ENCODE peak calls at places on chromosomes 12 and 14, in five cellular contexts. I is heart right ventricle, A is transverse colon, G is fibroblast of lung, M is A673. O is an unnamed sample. For H3K4me1, the result is how much of the 10 kb centered on the place peaks cover.

GRCh38 chr12:52521581-52522266 is 1.5 kb upstream of the KRT5 start:
- DNase-seq in A (no peak), M (no peak), I (no peak), G (peak), O (no peak)

GRCh38 chr12:96359328-96359727 is 40.9 kb downstream of the CDK17 start:
- DNase-seq in A (no peak), G (no peak), I (no peak), M (no peak), O (no peak)

GRCh38 chr12:113666223-113666622 is 194.6 kb upstream of the LHX5 start:
- DNase-seq in G (no peak), I (no peak), M (no peak), A (no peak), O (no peak)

GRCh38 chr12:69435644-69436043 is 34.5 kb upstream of the FRS2 start:
- DNase-seq in M (no peak), I (no peak), A (no peak), G (peak), O (no peak)

GRCh38 chr14:21048638-21049037 is 6.5 kb downstream of the RNASE7 start:
- DNase-seq in M (no peak), A (no peak), I (no peak), G (peak), O (no peak)

GRCh38 chr12:17666641-17667324 is 423.2 kb downstream of the RERGL start:
- DNase-seq in I (no peak), A (no peak), M (no peak), G (no peak), O (no peak)

GRCh38 chr14:104650057-104650980 is 39.1 kb upstream of the INF2 start:
- DNase-seq in M (peak), I (peak), A (peak), G (peak), O (peak)

GRCh38 chr14:73245401-73246325 is 8.4 kb downstream of the PAPLN start:
- DNase-seq in A (peak), G (peak), M (peak), I (peak), O (peak)

GRCh38 chr12:4015225-4016076 is 142.3 kb upstream of the PARP11 start:
- DNase-seq in A (peak), I (no peak), G (no peak), M (no peak), O (peak)

GRCh38 chr12:57614178-57614947 is 3.1 kb downstream of the ARHGEF25 start:
- DNase-seq in A (no peak), M (peak), I (peak), G (no peak), O (no peak)

GRCh38 chr14:105861985-105862465 is 335.6 kb downstream of the TMEM121 start:
- DNase-seq in A (peak), M (no peak), G (no peak), I (no peak), O (no peak)

GRCh38 chr14:21029917-21030316 is at the start of gene TPPP2:
- DNase-seq in M (no peak), A (no peak), G (no peak), I (no peak), O (no peak)

GRCh38 chr12:76143343-76144252 is 59.1 kb upstream of the NAP1L1 start:
- DNase-seq in M (no peak), A (peak), I (no peak), G (no peak), O (no peak)

GRCh38 chr12:5505751-5506150 is 73.8 kb downstream of the NTF3 start:
- DNase-seq in I (no peak), G (no peak), M (no peak), A (no peak), O (no peak)

GRCh38 chr14:58455593-58456265 is 28.2 kb downstream of the KIAA0586 start:
- DNase-seq in I (no peak), G (peak), M (no peak), A (no peak), O (peak)

GRCh38 chr14:103361868-103362267 is 23.3 kb upstream of the MARK3 start:
- DNase-seq in M (no peak), I (no peak), A (no peak), G (peak), O (no peak)

GRCh38 chr14:54354096-54354495 is 42.7 kb upstream of the CDKN3 start:
- DNase-seq in A (no peak), M (no peak), I (no peak), G (no peak), O (peak)

GRCh38 chr14:22583994-22584393 is 5.0 kb downstream of the DAD1 start:
- DNase-seq in I (no peak), A (no peak), G (no peak), M (no peak), O (no peak)

GRCh38 chr12:50215033-50215432 is 47.9 kb upstream of the CERS5 start:
- DNase-seq in I (no peak), A (no peak), G (peak), M (no peak), O (no peak)

GRCh38 chr14:32345311-32345771 is 16.2 kb downstream of the AKAP6 start:
- DNase-seq in G (peak), M (no peak), I (no peak), A (peak), O (peak)

GRCh38 chr14:45610303-45610702 is 357.3 kb upstream of the MIS18BP1 start:
- DNase-seq in G (peak), I (no peak), M (peak), A (no peak), O (peak)

GRCh38 chr12:108518101-108518715 is 3.1 kb downstream of the FICD start:
- DNase-seq in G (no peak), M (no peak), A (no peak), I (no peak), O (no peak)

GRCh38 chr12:31724597-31724996 is 4.2 kb downstream of the AMN1 start:
- DNase-seq in A (no peak), M (no peak), I (no peak), G (no peak), O (no peak)

GRCh38 chr12:105279460-105280056 is 43.6 kb upstream of the APPL2 start:
- DNase-seq in I (no peak), G (no peak), A (peak), M (peak), O (peak)

GRCh38 chr12:46783881-46784280 is 41.9 kb downstream of the SLC38A4 start:
- DNase-seq in I (no peak), G (no peak), A (no peak), M (no peak), O (no peak)

GRCh38 chr12:122473543-122474323 is 27.0 kb downstream of the ZCCHC8 start:
- DNase-seq in M (no peak), I (no peak), G (peak), A (no peak), O (no peak)

GRCh38 chr14:67571275-67571990 is 28.6 kb downstream of the PIGH start:
- DNase-seq in M (peak), G (peak), A (peak), I (peak), O (peak)

GRCh38 chr14:68840454-68840853 is 47.6 kb upstream of the ZFP36L1 start:
- DNase-seq in I (no peak), M (no peak), G (no peak), A (no peak), O (no peak)

GRCh38 chr12:19801941-19802340 is 362.6 kb downstream of the AEBP2 start:
- DNase-seq in G (peak), M (no peak), I (no peak), A (no peak), O (no peak)

GRCh38 chr12:77324763-77325468 is 259.5 kb upstream of the E2F7 start:
- DNase-seq in G (peak), M (peak), A (peak), I (peak), O (peak)

GRCh38 chr14:51327376-51327775 is 87.3 kb downstream of the TMX1 start:
- DNase-seq in I (no peak), G (peak), A (no peak), M (no peak), O (no peak)

GRCh38 chr12:121238604-121239334 is 28.8 kb downstream of the P2RX4 start:
- DNase-seq in I (no peak), A (no peak), G (no peak), M (no peak), O (no peak)

GRCh38 chr12:10409387-10409786 is at the start of gene KLRC4:
- DNase-seq in M (peak), G (peak), A (no peak), I (no peak), O (no peak)

GRCh38 chr12:95836630-95837239 is 22.0 kb upstream of the SNRPF start:
- DNase-seq in I (no peak), G (peak), A (no peak), M (peak), O (no peak)

DNA sequence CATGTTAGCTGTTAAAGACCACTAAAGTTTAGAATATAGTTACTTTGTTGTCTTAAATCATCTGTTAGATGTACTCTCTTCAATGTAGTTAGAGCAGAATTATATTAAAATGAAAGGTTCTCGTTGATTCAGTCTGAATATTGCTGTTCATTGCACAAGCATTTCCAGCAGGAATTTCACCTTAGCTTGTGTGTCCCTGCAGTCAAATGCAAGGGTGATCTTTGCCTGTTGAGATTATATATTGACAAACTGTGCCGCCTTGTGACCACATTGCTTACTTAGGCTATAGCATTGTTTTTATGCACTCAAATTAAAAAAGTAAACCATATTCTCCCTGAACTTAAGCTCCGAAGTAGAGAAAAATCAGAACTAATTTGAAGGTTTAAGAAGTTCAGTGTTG is 39.5 kb downstream of the ATP2A2 start:
- DNase-seq in A (no peak), I (no peak), M (no peak), G (no peak), O (no peak)
- TF ChIP-seq CTCF in A (no peak), I (no peak), M (no peak), G (no peak), O (no peak)

DNA sequence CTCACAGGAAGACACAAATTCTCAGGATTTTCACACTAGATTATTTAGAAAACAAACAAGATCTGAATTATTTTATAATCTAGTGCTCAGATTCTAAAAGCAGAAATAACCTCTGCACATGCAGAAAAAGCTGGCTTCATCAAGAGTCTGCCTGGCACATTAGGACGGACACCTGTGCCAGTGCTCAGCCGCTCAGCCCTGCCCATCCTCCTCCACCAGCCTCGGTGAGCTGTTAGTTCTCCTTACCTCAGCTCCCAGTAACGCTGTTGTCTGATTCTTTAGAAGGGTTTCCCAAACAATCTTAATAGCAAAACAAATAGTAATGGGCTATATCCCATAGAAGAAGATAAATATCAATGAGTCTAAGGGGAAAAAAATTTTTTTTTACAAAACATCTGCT is 27.7 kb downstream of the DUSP16 start:
- DNase-seq in G (no peak), I (peak), M (no peak), A (no peak), O (no peak)
- H3K4me1 ChIP-seq in G (under half), I (half or more), M (under half), A (half or more), O (under half)

DNA sequence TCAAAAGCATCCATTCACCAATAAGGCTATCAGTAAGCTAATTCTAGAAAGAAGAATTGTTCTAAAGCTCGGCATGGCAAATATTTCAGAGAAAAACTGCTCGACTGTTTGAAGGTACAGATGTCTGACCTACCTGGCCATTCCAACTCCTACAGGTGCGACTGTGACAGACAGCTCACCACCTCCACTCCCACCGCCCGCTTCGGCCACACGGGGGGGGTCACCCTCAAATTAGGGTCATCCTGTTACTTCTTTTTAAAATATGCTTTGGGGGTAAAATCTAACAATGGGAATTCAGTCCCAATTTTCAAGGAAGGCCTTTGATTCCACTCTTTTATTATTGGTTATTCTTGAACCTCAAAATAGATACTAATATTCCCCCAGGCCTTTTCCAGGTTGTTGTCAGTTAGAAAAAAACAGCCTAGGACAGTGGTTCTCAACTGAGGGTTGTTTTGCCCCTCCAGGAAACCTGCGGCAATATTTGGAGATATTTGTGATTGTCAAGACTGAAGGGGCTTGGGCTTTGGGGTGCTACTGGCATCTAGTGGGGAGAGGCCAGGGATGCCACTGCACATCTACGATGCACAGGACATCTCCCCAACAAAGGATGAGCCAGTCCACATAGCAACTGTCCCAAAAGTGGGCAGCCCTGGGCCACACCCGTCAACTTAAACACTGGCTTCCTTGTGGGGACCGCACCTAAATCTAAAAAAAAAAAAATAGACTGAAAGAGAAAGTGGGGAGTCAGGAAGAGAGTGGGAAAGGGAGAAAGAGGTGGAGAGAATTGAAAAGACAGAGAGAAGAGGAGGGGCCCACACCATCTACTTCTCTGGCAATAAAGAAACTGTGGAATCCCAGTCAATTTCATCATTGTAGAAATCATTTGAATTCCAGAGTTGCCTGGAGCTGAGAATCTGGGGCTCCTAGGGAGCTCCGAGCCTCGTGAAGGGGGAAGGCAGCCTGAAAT is 81.0 kb downstream of the BCL11B start:
- DNase-seq in M (peak), A (no peak), G (no peak), I (no peak), O (no peak)
- TF ChIP-seq CTCF in M (peak), A (no peak), G (no peak), I (no peak), O (peak)

DNA sequence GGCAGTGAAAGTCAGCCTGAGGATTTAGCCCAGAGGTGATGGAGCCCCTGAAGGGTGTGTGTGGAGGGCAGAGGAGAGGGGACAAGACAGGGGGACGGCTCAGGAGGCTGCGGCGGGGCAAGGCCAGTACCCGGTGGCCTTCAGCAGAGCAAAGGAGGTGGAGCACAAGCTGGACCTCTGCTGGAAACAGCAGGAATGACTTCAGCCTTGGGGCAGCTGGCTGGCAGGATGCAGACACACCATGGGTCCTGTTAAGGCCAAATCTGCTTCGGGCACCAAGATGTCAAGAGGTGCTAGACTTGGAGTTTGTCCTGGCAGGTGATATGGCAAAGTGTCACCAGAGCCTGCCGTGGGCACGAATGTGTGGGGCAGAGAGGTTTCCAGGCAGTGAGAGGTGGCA is 92.1 kb downstream of the LGMN start:
- DNase-seq in G (no peak), A (no peak), I (no peak), M (no peak), O (no peak)
- H3K4me1 ChIP-seq in G (under half), A (under half), I (under half), M (under half), O (under half)

GRCh38 chr12:54299515-54300266 is 1.1 kb downstream of the NFE2 start:
- DNase-seq in M (no peak), I (no peak), A (no peak), G (no peak), O (no peak)

GRCh38 chr12:54301428-54302045 is 722 bp upstream of the NFE2 start:
- DNase-seq in G (no peak), I (no peak), M (no peak), A (no peak), O (no peak)

GRCh38 chr12:54298904-54299303 is 1.9 kb downstream of the NFE2 start:
- DNase-seq in M (no peak), G (no peak), I (no peak), A (no peak), O (no peak)

GRCh38 chr12:54300267-54300731 is 516 bp downstream of the NFE2 start:
- DNase-seq in G (no peak), I (no peak), A (no peak), M (no peak), O (no peak)

GRCh38 chr12:54300732-54301427 is at the start of gene NFE2:
- DNase-seq in A (peak), M (no peak), G (peak), I (peak), O (peak)
- TF ChIP-seq CTCF in A (no peak), M (no peak), G (peak), I (no peak), O (no peak)

DNA sequence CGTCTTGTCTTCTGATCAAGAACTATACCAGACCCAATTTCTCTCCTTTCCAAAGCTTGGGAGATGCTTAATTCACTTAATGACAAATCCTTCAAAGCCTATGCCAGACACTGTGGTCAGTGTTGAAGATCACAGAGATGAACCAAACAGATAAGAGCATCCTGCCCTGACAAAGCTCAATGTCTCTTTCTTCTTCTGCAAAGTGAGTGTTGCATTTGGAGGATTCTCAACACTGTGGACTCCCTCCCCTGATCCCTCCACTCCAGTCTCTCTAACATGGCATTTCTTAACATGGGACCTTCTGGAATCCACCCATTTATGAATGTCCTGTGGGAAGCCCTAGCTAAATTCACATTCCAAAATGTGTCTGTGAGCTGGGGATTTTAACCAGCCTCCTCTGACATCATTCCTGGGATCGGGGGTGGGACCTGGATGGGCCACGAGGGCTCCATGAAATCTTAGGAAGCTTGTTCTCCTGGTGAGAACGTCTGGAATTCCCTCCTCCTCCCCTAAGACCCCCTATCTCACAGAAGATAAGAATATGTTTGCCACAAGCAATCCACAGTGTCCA is 20.3 kb downstream of the SYNE3 start:
- DNase-seq in A (no peak), I (no peak), M (no peak), G (peak), O (no peak)
- H3K4me1 ChIP-seq in A (half or more), I (half or more), M (under half), G (under half), O (under half)

GRCh38 chr12:130747867-130748740 is 32.0 kb upstream of the RIMBP2 start:
- DNase-seq in G (peak), I (peak), A (peak), M (peak), O (peak)

GRCh38 chr12:130754234-130755001 is 38.3 kb upstream of the RIMBP2 start:
- DNase-seq in M (no peak), A (no peak), I (no peak), G (no peak), O (no peak)

GRCh38 chr12:130748786-130749185 is 32.7 kb upstream of the RIMBP2 start:
- DNase-seq in G (peak), M (no peak), A (no peak), I (no peak), O (no peak)

DNA sequence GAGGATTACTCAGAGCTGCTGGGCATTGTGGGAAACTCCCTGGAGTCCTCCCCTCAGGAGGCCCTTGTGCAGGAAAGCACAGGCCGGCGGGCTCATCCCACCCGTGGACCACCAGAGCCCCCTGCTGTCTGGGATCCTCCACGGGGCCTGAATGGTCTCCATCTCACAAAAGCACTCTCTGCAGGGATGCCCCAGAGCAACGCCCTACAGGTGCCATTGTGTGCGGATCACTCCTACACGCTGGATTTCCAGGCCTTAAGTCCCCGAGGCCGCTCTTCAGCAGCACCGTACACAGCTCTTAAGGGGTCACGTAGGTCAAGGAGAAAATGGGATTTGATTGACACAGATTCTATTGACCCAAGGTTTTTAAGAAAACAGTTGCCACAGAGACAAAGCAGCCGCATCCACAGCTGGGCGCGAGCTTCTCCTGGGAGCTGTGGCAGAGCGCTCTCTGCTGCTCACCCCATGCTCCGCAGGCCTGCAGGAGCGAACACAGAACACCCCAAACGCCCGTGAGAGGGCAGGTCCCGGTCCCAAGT is 36.7 kb upstream of the RIMBP2 start:
- DNase-seq in M (no peak), A (no peak), I (no peak), G (no peak), O (no peak)
- TF ChIP-seq CTCF in M (peak), A (no peak), I (no peak), G (no peak), O (no peak)

O was measured in hepatocyte.